ENCODE peak calls at places on chromosomes 16 and 17, in seven cellular contexts. Z is IMR-90, G is fibroblast of lung, O is PC-3, J is SK-N-SH, T is GM23338, Q is A549. W is an unnamed sample.

GRCh38 chr16:78763821-78764440 is 664.5 kb downstream of the WWOX start:
- DNase-seq in Z (no peak), G (no peak), O (no peak), J (no peak), T (no peak), Q (no peak), W (no peak)

GRCh38 chr16:64773184-64773583 is 348.7 kb downstream of the CDH11 start:
- DNase-seq in Z (no peak), G (no peak), O (no peak), J (no peak), T (no peak), Q (no peak), W (peak; percentile 33)

GRCh38 chr17:65664296-65664695 is 102.8 kb upstream of the AXIN2 start:
- DNase-seq in Z (peak; percentile 32), G (peak; percentile 50), O (no peak), J (no peak), T (no peak), Q (no peak), W (peak; percentile 41)

GRCh38 chr16:69711115-69711740 is 15.1 kb downstream of the NQO1 start:
- DNase-seq in Z (peak; percentile 81), G (peak; percentile 94), O (peak; percentile 76), J (no peak), T (no peak), Q (no peak), W (peak; percentile 89)

GRCh38 chr17:352421-353212 is at the start of gene RPH3AL:
- DNase-seq in Z (no peak), G (peak; percentile 40), O (peak; percentile 83), J (no peak), T (peak; percentile 51), Q (peak; percentile 94), W (peak; percentile 20)

GRCh38 chr16:2035431-2036199 is 8.9 kb downstream of the NHERF2 start:
- DNase-seq in Z (peak; percentile 77), G (peak; percentile 86), O (peak; percentile 80), J (peak; percentile 66), T (no peak), Q (no peak), W (peak; percentile 88)

GRCh38 chr17:72474740-72475477 is 354.1 kb downstream of the SOX9 start:
- DNase-seq in Z (no peak), G (no peak), O (no peak), J (peak; percentile 49), T (peak; percentile 36), Q (no peak), W (no peak)

GRCh38 chr17:83010323-83011200 is 68.8 kb upstream of the METRNL start:
- DNase-seq in Z (peak; percentile 69), G (peak; percentile 67), O (no peak), J (peak; percentile 33), T (no peak), Q (no peak), W (peak; percentile 84)

GRCh38 chr16:23948949-23949392 is 113.2 kb downstream of the PRKCB start:
- DNase-seq in Z (no peak), G (no peak), O (no peak), J (no peak), T (no peak), Q (no peak), W (no peak)

GRCh38 chr17:19365833-19366636 is 3.5 kb upstream of the B9D1 start:
- DNase-seq in Z (no peak), G (no peak), O (no peak), J (no peak), T (no peak), Q (no peak), W (no peak)

GRCh38 chr17:75630071-75630917 is 2.9 kb upstream of the SMIM5 start:
- DNase-seq in Z (no peak), G (no peak), O (no peak), J (no peak), T (no peak), Q (no peak), W (no peak)

GRCh38 chr16:79093554-79093967 is 507.0 kb downstream of the MAF start:
- DNase-seq in Z (no peak), G (no peak), O (no peak), J (no peak), T (no peak), Q (no peak), W (no peak)

GRCh38 chr16:2816751-2817495 is at the start of gene PRSS21:
- DNase-seq in Z (no peak), G (no peak), O (no peak), J (no peak), T (peak; percentile 68), Q (no peak), W (no peak)

GRCh38 chr16:621526-622105 is 9.2 kb upstream of the WFIKKN1 start:
- DNase-seq in Z (no peak), G (no peak), O (no peak), J (no peak), T (no peak), Q (no peak), W (no peak)

GRCh38 chr17:4375039-4375748 is 8.7 kb upstream of the UBE2G1 start:
- DNase-seq in Z (no peak), G (no peak), O (no peak), J (no peak), T (no peak), Q (no peak), W (no peak)

GRCh38 chr17:50155115-50155819 is 4.8 kb upstream of the PPP1R9B start:
- DNase-seq in Z (peak; percentile 63), G (no peak), O (no peak), J (no peak), T (no peak), Q (no peak), W (peak; percentile 56)

GRCh38 chr16:11219188-11219587 is 36.8 kb downstream of the SOCS1 start:
- DNase-seq in Z (no peak), G (no peak), O (no peak), J (no peak), T (no peak), Q (no peak), W (no peak)

GRCh38 chr17:35048685-35049379 is 14.7 kb downstream of the RFFL start:
- DNase-seq in Z (no peak), G (no peak), O (no peak), J (no peak), T (no peak), Q (no peak), W (no peak)

GRCh38 chr17:35046740-35047283 is 16.7 kb downstream of the RFFL start:
- DNase-seq in Z (peak; percentile 47), G (peak; percentile 91), O (no peak), J (peak; percentile 54), T (no peak), Q (no peak), W (peak; percentile 56)

GRCh38 chr17:35044181-35044580 is 19.3 kb downstream of the RFFL start:
- DNase-seq in Z (no peak), G (no peak), O (no peak), J (no peak), T (no peak), Q (no peak), W (no peak)

GRCh38 chr17:35050170-35050569 is 13.3 kb downstream of the RFFL start:
- DNase-seq in Z (no peak), G (no peak), O (no peak), J (no peak), T (no peak), Q (no peak), W (no peak)

DNA sequence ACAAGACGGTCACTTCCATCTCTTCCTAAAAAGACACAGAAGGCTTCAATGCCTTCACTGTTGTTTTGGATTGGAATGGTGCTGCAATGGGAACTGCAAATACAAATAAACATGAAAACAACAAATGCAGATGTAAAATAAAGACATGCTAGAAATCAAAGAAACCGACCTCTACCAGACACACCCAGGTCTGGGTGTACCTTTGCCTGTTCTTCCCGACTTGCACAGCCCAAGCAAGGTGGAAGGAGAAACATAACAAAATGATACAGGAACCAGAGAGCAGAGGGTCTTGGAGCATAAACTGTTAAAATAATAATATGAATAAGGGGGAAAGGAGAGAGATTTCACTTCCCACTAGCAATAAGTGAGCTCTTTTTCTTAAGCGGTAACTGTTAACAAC is 17.3 kb downstream of the RFFL start:
- DNase-seq in Z (no peak), G (no peak), O (no peak), J (no peak), T (no peak), Q (no peak), W (no peak)
- H3K27ac ChIP-seq in Z (no peak overlapping the region), G (no peak overlapping the region), O (no peak overlapping the region), J (peak overlapping the region; percentile 54), T (no peak overlapping the region), Q (peak overlapping the region; percentile 51), W (no peak overlapping the region)

DNA sequence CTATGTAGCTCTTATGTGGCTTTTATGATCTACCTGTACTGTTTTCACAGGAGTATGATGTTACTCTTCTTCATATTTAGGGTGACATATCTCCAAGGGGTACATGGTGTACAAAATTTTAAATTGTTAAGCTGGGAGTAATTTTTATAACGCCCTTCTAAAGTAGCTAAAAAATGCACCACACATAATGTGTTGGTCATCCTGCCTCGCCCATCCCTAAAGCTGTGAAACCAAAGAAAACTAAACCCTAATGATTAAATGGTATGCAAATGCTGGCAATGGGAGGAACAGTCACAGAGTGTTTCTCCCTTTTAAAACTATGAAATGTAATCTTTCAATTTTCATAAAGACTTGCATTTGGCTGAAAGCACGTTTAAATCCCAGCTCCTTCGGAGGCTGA is 2.0 kb upstream of the KRT24 start:
- DNase-seq in Z (no peak), G (no peak), O (no peak), J (no peak), T (no peak), Q (no peak), W (no peak)
- H3K4me2 ChIP-seq in Z (no peak overlapping the region), G (no peak overlapping the region), O (no peak overlapping the region), J (no peak overlapping the region), T (no peak overlapping the region), Q (no peak overlapping the region), W (no peak overlapping the region)

GRCh38 chr17:2262146-2262587 is 41.4 kb downstream of the SMG6 start:
- DNase-seq in Z (peak; percentile 87), G (peak; percentile 92), O (peak; percentile 70), J (no peak), T (no peak), Q (no peak), W (peak; percentile 90)

GRCh38 chr17:2264023-2264860 is 39.3 kb downstream of the SMG6 start:
- DNase-seq in Z (peak; percentile 49), G (peak; percentile 53), O (no peak), J (no peak), T (no peak), Q (no peak), W (no peak)

GRCh38 chr17:2259769-2260536 is 43.6 kb downstream of the SMG6 start:
- DNase-seq in Z (peak; percentile 81), G (peak; percentile 84), O (no peak), J (no peak), T (no peak), Q (no peak), W (peak; percentile 69)

GRCh38 chr17:2266045-2266864 is 37.3 kb downstream of the SMG6 start:
- DNase-seq in Z (no peak), G (no peak), O (no peak), J (no peak), T (no peak), Q (no peak), W (no peak)

GRCh38 chr17:2263183-2263954 is 40.2 kb downstream of the SMG6 start:
- DNase-seq in Z (peak; percentile 77), G (peak; percentile 70), O (no peak), J (no peak), T (no peak), Q (no peak), W (no peak)
- H3K27ac ChIP-seq in Z (no peak overlapping the region), G (peak overlapping the region; percentile 19), O (no peak overlapping the region), J (peak overlapping the region; percentile 82), T (no peak overlapping the region), Q (no peak overlapping the region), W (no peak overlapping the region)

DNA sequence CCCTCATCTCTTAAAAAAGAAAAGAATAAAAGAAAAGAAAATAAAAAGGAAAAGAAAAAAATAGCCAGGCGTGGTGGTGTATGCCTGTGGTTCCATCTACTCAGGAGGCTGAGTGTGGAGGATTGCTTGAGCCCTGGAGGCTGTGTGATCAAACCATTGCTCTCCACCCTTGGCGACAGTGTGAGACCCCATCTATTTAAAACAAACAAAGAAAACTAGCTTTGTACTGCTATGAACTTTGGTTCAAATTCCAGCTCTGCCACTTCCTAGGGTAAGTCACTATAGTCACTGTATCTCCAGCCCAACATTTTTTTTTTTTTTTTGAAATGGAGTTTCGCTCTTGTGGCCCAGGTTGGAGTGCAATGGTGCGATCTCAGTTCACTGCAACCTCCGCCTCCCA is 4.2 kb downstream of the CTF1 start:
- DNase-seq in Z (no peak), G (no peak), O (no peak), J (no peak), T (no peak), Q (no peak), W (no peak)
- H3K4me2 ChIP-seq in Z (no peak overlapping the region), G (no peak overlapping the region), O (no peak overlapping the region), J (no peak overlapping the region), T (no peak overlapping the region), Q (no peak overlapping the region), W (no peak overlapping the region)

W was measured in GM23248.